ENCODE peak calls at places on chromosomes 2 and 18, in six cellular contexts. D, J, O, R, I and B are unnamed samples.

GRCh38 chr2:115234707-115235106 is 792.3 kb downstream of the DPP10 start:
- DNase-seq in D (no peak), J (no peak), O (no peak), R (no peak), I (no peak), B (no peak)

GRCh38 chr18:35582899-35583558 is 1.5 kb downstream of the GALNT1 start:
- DNase-seq in D (peak), J (peak), O (no peak), R (no peak), I (no peak), B (no peak)

GRCh38 chr2:145690183-145690582 is 1170.3 kb upstream of the ZEB2 start:
- DNase-seq in D (no peak), J (peak), O (no peak), R (no peak), I (no peak), B (no peak)

GRCh38 chr2:54658548-54659207 is 64.8 kb upstream of the EML6 start:
- DNase-seq in D (no peak), J (no peak), O (no peak), R (no peak), I (no peak), B (no peak)

GRCh38 chr2:212709287-212709686 is 170.7 kb upstream of the ERBB4 start:
- DNase-seq in D (peak), J (peak), O (no peak), R (no peak), I (no peak), B (no peak)

GRCh38 chr2:168698959-168699358 is 103.5 kb upstream of the NOSTRIN start:
- DNase-seq in D (no peak), J (no peak), O (no peak), R (no peak), I (no peak), B (no peak)

GRCh38 chr2:100891911-100892642 is 72.1 kb downstream of the NPAS2 start:
- DNase-seq in D (no peak), J (peak), O (no peak), R (peak), I (peak), B (no peak)

GRCh38 chr2:166700079-166700478 is 188.2 kb upstream of the XIRP2 start:
- DNase-seq in D (no peak), J (peak), O (no peak), R (no peak), I (no peak), B (no peak)

GRCh38 chr2:234912437-234912836 is 39.4 kb upstream of the SH3BP4 start:
- DNase-seq in D (no peak), J (no peak), O (no peak), R (no peak), I (no peak), B (no peak)

GRCh38 chr2:234333168-234334130 is 163.4 kb downstream of the ARL4C start:
- DNase-seq in D (no peak), J (peak), O (no peak), R (no peak), I (no peak), B (no peak)

GRCh38 chr18:43596106-43596712 is 318.9 kb upstream of the SYT4 start:
- DNase-seq in D (peak), J (peak), O (no peak), R (no peak), I (no peak), B (no peak)

GRCh38 chr2:152389483-152389882 is 54.5 kb downstream of the FMNL2 start:
- DNase-seq in D (no peak), J (no peak), O (no peak), R (no peak), I (no peak), B (no peak)

GRCh38 chr2:132943829-132944228 is 273.8 kb upstream of the LYPD1 start:
- DNase-seq in D (no peak), J (no peak), O (no peak), R (no peak), I (no peak), B (no peak)

GRCh38 chr2:152585830-152586484 is 131.3 kb downstream of the PRPF40A start:
- DNase-seq in D (no peak), J (peak), O (no peak), R (no peak), I (no peak), B (no peak)

GRCh38 chr2:169965495-169965894 is 138.2 kb downstream of the UBR3 start:
- DNase-seq in D (no peak), J (no peak), O (no peak), R (no peak), I (no peak), B (no peak)

GRCh38 chr18:78422336-78422735 is 557.3 kb upstream of the SALL3 start:
- DNase-seq in D (no peak), J (no peak), O (no peak), R (no peak), I (no peak), B (no peak)
- TF ChIP-seq CTCF in D (no peak), J (no peak), O (no peak), R (no peak), I (no peak), B (no peak)

DNA sequence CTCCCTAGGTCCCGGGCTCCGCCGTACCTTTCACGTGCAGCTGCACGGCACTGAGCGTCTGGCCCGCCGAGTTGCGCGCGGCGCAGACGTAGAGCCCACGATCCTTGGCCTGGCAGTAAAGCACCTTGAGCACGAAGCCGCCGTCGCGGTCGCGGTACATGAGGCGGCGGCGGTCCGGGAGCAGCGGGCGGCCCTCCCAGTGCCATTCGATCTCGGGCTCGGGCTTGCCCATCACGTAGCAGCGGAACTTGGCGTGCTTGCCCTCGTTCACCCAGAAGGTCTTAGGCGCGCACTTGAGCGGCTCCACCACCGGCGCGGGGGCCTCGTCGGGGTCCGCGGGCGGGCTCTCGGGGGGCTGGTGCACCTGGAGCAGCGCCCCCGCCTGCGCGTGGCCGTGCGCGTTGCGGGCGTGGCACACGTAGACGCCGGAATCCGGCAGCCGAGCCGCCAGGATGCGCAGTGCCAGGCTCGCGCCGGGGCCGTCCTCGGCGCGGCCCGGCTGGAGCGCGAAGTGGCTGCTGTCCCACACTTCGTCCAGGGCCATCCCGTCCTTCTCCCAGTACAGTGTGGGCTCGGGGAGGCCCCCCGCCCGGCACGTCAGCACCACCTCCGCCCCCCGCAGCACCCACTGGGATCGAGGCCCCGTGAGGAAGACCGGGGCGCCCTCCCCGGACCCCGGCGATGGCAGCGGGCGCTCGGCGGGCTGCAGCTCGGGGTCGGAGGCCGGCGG is 980 bp downstream of the OBSL1 start:
- DNase-seq in D (peak), J (peak), O (peak), R (no peak), I (no peak), B (peak)
- TF ChIP-seq CTCF in D (no peak), J (no peak), O (no peak), R (peak), I (no peak), B (no peak)

DNA sequence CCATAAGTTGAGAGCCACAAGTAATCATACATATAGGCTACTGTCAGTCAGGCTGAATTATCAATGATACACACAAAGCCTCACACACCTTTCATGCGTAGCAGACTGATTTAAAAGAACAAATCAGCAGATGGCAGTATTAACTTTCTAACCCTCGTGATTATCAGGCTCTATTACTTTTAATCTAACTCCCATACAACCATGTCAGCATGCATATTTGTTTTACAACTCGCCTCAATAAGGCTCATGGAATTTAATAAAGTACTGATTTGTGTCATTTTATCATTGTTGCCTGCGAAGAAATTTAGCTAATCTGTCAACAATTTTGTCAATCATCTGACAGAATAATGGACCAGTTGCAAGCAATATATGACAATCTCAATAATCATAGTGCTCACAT is 82.8 kb downstream of the SLC25A12 start:
- DNase-seq in D (peak), J (peak), O (no peak), R (no peak), I (no peak), B (no peak)
- TF ChIP-seq CTCF in D (peak), J (peak), O (no peak), R (peak), I (peak), B (no peak)

GRCh38 chr2:181575024-181575649 is 81.8 kb downstream of the CERKL start:
- DNase-seq in D (no peak), J (peak), O (no peak), R (no peak), I (no peak), B (no peak)
- TF ChIP-seq CTCF in D (no peak), J (no peak), O (no peak), R (no peak), I (no peak), B (no peak)

DNA sequence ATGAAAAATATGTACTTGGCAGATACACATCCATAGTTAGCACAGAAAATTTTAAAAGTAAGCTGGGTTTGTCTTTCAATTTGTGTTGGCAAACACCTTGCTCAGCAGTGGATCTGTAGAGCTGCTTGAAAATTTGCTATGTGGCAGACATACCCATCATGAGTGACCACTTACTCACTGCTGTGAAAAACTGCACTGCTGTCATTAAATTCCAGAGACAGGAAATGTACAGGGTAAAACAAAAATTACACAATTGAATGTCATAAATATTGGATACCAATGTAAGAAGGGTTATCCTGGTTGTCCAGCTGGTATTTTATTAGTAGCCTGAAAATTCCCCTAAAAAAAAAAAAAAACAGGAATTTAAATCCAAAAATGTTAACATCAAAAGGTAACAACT is 24.5 kb downstream of the NIF3L1 start:
- DNase-seq in D (no peak), J (peak), O (no peak), R (no peak), I (no peak), B (no peak)
- TF ChIP-seq CTCF in D (no peak), J (no peak), O (no peak), R (no peak), I (no peak), B (no peak)